ENCODE peak calls at places on chromosomes 3 and 15, in five cellular contexts. Q is GM04504; J is HCEC 1CT; Z is CD8-positive, alpha-beta T cell; X is endodermal cell. M is an unnamed sample.

GRCh38 chr3:193780810-193781472 is 187.9 kb downstream of the OPA1 start:
- DNase-seq in Z (no peak), J (peak; percentile 40), Q (peak; percentile 51), X (peak; percentile 93), M (no peak)

GRCh38 chr3:126548556-126549466 is 9.9 kb downstream of the C3orf22 start:
- DNase-seq in X (peak; percentile 75), J (no peak), Q (no peak), Z (no peak), M (no peak)

GRCh38 chr3:49238274-49239127 is 38.5 kb downstream of the C3orf62 start:
- DNase-seq in J (peak; percentile 4), X (no peak), Z (no peak), Q (no peak), M (no peak)

GRCh38 chr3:108953210-108953609 is 469 bp downstream of the GUCA1C start:
- DNase-seq in Q (no peak), X (no peak), Z (no peak), J (no peak), M (no peak)

GRCh38 chr3:69855436-69856162 is 116.3 kb downstream of the MITF start:
- DNase-seq in X (no peak), J (peak; percentile 68), Q (no peak), Z (no peak), M (no peak)

GRCh38 chr3:129934234-129935123 is 40.0 kb upstream of the TRH start:
- DNase-seq in X (peak; percentile 77), Z (no peak), Q (no peak), J (no peak), M (peak; percentile 3)

GRCh38 chr3:81516042-81516441 is 245.4 kb downstream of the GBE1 start:
- DNase-seq in J (no peak), X (no peak), Q (no peak), Z (no peak), M (no peak)

GRCh38 chr3:119304201-119304713 is 10.1 kb downstream of the ARHGAP31 start:
- DNase-seq in X (peak; percentile 57), Q (no peak), J (peak; percentile 69), Z (no peak), M (no peak)

GRCh38 chr3:10553586-10554235 is 48.3 kb upstream of the ATP2B2 start:
- DNase-seq in Q (no peak), J (no peak), X (peak; percentile 84), Z (no peak), M (no peak)

GRCh38 chr15:84981054-84981710 is 474 bp upstream of the PDE8A start:
- DNase-seq in Q (peak; percentile 93), Z (peak; percentile 92), X (peak; percentile 98), J (peak; percentile 93), M (peak; percentile 96)

GRCh38 chr3:125202197-125202596 is 10.4 kb downstream of the SLC12A8 start:
- DNase-seq in X (no peak), Q (no peak), Z (no peak), J (peak; percentile 32), M (no peak)

GRCh38 chr3:47005212-47006144 is 26.0 kb downstream of the NBEAL2 start:
- DNase-seq in Z (no peak), J (no peak), X (no peak), Q (no peak), M (no peak)

GRCh38 chr3:19815805-19816204 is 118.2 kb downstream of the EFHB start:
- DNase-seq in X (no peak), Q (no peak), Z (no peak), J (no peak), M (no peak)

GRCh38 chr3:4977889-4978258 is 1.4 kb upstream of the BHLHE40 start:
- DNase-seq in Q (no peak), X (peak; percentile 85), J (no peak), Z (peak; percentile 11), M (no peak)

GRCh38 chr15:74775894-74776293 is 6.0 kb upstream of the CSK start:
- DNase-seq in X (no peak), Z (no peak), J (no peak), Q (no peak), M (no peak)

GRCh38 chr3:192514754-192515660 is 212.3 kb downstream of the FGF12 start:
- DNase-seq in X (peak; percentile 95), Q (no peak), Z (no peak), J (no peak), M (no peak)

GRCh38 chr3:62999158-62999557 is 123.9 kb upstream of the CADPS start:
- DNase-seq in Z (no peak), J (no peak), X (no peak), Q (no peak), M (no peak)

GRCh38 chr3:115399751-115400150 is 223.6 kb upstream of the GAP43 start:
- DNase-seq in J (no peak), Q (no peak), Z (no peak), X (no peak), M (no peak)

GRCh38 chr15:38398134-38398533 is 55.8 kb upstream of the FAM98B start:
- DNase-seq in X (no peak), J (peak; percentile 98), Z (no peak), Q (peak; percentile 76), M (no peak)

GRCh38 chr3:188578579-188579363 is 424.8 kb downstream of the LPP start:
- DNase-seq in J (peak; percentile 84), X (no peak), Z (no peak), Q (peak; percentile 78), M (no peak)

GRCh38 chr3:28279770-28280169 is 38.4 kb downstream of the CMC1 start:
- DNase-seq in J (peak; percentile 23), Q (no peak), X (no peak), Z (no peak), M (no peak)

GRCh38 chr3:186930639-186931486 is 537 bp downstream of the ST6GAL1 start:
- DNase-seq in Z (peak; percentile 23), Q (no peak), J (peak; percentile 12), X (peak; percentile 95), M (peak; percentile 63)

GRCh38 chr3:142858043-142858442 is 30.8 kb downstream of the PCOLCE2 start:
- DNase-seq in J (no peak), X (no peak), Z (no peak), Q (no peak), M (no peak)

GRCh38 chr15:93980149-93980911 is 251.0 kb upstream of the MCTP2 start:
- DNase-seq in J (no peak), Z (no peak), Q (no peak), X (no peak), M (no peak)

GRCh38 chr15:67080900-67081431 is 15.6 kb downstream of the SMAD3 start:
- DNase-seq in Z (no peak), X (no peak), J (peak; percentile 81), Q (peak; percentile 87), M (no peak)

GRCh38 chr15:64476550-64476949 is 16.2 kb downstream of the ZNF609 start:
- DNase-seq in X (no peak), J (no peak), Q (no peak), Z (no peak), M (no peak)

GRCh38 chr3:56980798-56981390 is 79.6 kb upstream of the SPATA12 start:
- DNase-seq in J (peak; percentile 97), Z (no peak), Q (peak; percentile 97), X (no peak), M (peak; percentile 26)

GRCh38 chr15:74827632-74828031 is 1.2 kb downstream of the CPLX3 start:
- DNase-seq in Q (no peak), J (no peak), X (no peak), Z (no peak), M (no peak)

GRCh38 chr3:129231331-129232119 is 17.9 kb upstream of the COPG1 start:
- DNase-seq in J (peak; percentile 88), X (no peak), Q (no peak), Z (no peak), M (no peak)

GRCh38 chr3:72245183-72245811 is 460.3 kb upstream of the PROK2 start:
- DNase-seq in X (no peak), J (peak; percentile 46), Q (no peak), Z (no peak), M (no peak)

GRCh38 chr15:30954674-30955073 is 36.8 kb downstream of the MTMR10 start:
- DNase-seq in Q (no peak), Z (no peak), X (no peak), J (peak; percentile 55), M (no peak)